ENCODE peak calls at places on chromosomes 3 and 15, in four cellular contexts. Q is stomach, P is tibial nerve, N is sigmoid colon. X is an unnamed sample.

GRCh38 chr3:133663569-133664313 is 2.0 kb upstream of the TOPBP1 start:
- DNase-seq in N (no peak), Q (no peak), P (no peak), X (no peak)

GRCh38 chr3:39638286-39638685 is 170.8 kb downstream of the MOBP start:
- DNase-seq in N (no peak), P (no peak), Q (no peak), X (no peak)

GRCh38 chr3:148955544-148956346 is 35.6 kb upstream of the GYG1 start:
- DNase-seq in N (peak; percentile 90), Q (peak; percentile 39), P (peak; percentile 32), X (peak; percentile 35)

GRCh38 chr15:65050270-65050669 is 5.1 kb downstream of the SLC51B start:
- DNase-seq in P (no peak), N (no peak), Q (no peak), X (no peak)

GRCh38 chr3:46711305-46711704 is 6.4 kb downstream of the PRSS50 start:
- DNase-seq in P (no peak), N (peak; percentile 50), Q (no peak), X (no peak)

GRCh38 chr3:53754325-53754724 is 91.9 kb downstream of the CHDH start:
- DNase-seq in N (no peak), P (no peak), Q (no peak), X (no peak)

GRCh38 chr15:98755138-98755537 is 106.8 kb downstream of the IGF1R start:
- DNase-seq in P (no peak), N (no peak), Q (no peak), X (no peak)

GRCh38 chr3:18424862-18425640 is at the start of gene SATB1:
- DNase-seq in P (peak; percentile 72), N (peak; percentile 92), Q (peak; percentile 77), X (peak; percentile 87)

GRCh38 chr3:151169700-151170224 is 33.3 kb downstream of the GPR171 start:
- DNase-seq in N (peak; percentile 76), P (no peak), Q (no peak), X (peak; percentile 32)

GRCh38 chr3:168040624-168041208 is 55.0 kb downstream of the GOLIM4 start:
- DNase-seq in P (no peak), Q (no peak), N (no peak), X (no peak)

GRCh38 chr15:90552162-90552928 is 22.6 kb downstream of the CRTC3 start:
- DNase-seq in P (no peak), Q (no peak), N (no peak), X (no peak)

GRCh38 chr3:64174328-64174727 is 50.9 kb downstream of the PRICKLE2 start:
- DNase-seq in P (no peak), Q (no peak), N (no peak), X (no peak)

GRCh38 chr3:51706788-51707731 is at the start of gene GRM2:
- DNase-seq in P (no peak), N (peak; percentile 69), Q (peak; percentile 80), X (peak; percentile 54)

GRCh38 chr3:118628704-118629341 is 405.8 kb downstream of the IGSF11 start:
- DNase-seq in N (peak; percentile 75), P (peak; percentile 19), Q (peak; percentile 58), X (peak; percentile 58)

GRCh38 chr3:152139651-152140050 is 129.1 kb upstream of the MBNL1 start:
- DNase-seq in Q (no peak), N (no peak), P (no peak), X (no peak)

GRCh38 chr3:107524214-107525100 is 1.7 kb downstream of the BBX start:
- DNase-seq in Q (peak; percentile 50), N (peak; percentile 77), P (peak; percentile 39), X (peak; percentile 51)

GRCh38 chr3:192445768-192446644 is 281.3 kb downstream of the FGF12 start:
- DNase-seq in N (no peak), Q (no peak), P (no peak), X (no peak)

GRCh38 chr3:107619549-107619948 is 96.8 kb downstream of the BBX start:
- DNase-seq in N (no peak), P (no peak), Q (no peak), X (no peak)

GRCh38 chr15:42153874-42154575 is 2.4 kb downstream of the PLA2G4F start:
- DNase-seq in N (no peak), Q (peak; percentile 13), P (no peak), X (no peak)

GRCh38 chr3:174986685-174987084 is 127.6 kb downstream of the NAALADL2 start:
- DNase-seq in N (no peak), Q (no peak), P (no peak), X (no peak)

GRCh38 chr3:111738790-111739189 is 120.3 kb upstream of the PHLDB2 start:
- DNase-seq in Q (no peak), P (no peak), N (no peak), X (no peak)

GRCh38 chr3:27939940-27940339 is 217.8 kb upstream of the EOMES start:
- DNase-seq in N (no peak), P (no peak), Q (no peak), X (no peak)

GRCh38 chr3:24573576-24573975 is 78.9 kb upstream of the THRB start:
- DNase-seq in Q (no peak), P (no peak), N (no peak), X (no peak)

GRCh38 chr3:172449468-172450149 is 1.4 kb upstream of the GHSR start:
- DNase-seq in Q (no peak), N (no peak), P (no peak), X (no peak)

GRCh38 chr3:58994746-58995330 is 55.0 kb downstream of the CFAP20DC start:
- DNase-seq in Q (no peak), N (no peak), P (no peak), X (peak; percentile 18)

GRCh38 chr15:78338756-78339155 is 1.4 kb upstream of the CRABP1 start:
- DNase-seq in P (no peak), Q (no peak), N (no peak), X (no peak)

GRCh38 chr15:78335985-78336384 is 4.2 kb upstream of the CRABP1 start:
- DNase-seq in P (no peak), N (no peak), Q (no peak), X (no peak)

GRCh38 chr15:78340243-78341056 is at the start of gene CRABP1:
- DNase-seq in Q (no peak), P (no peak), N (no peak), X (no peak)

GRCh38 chr15:78341057-78341763 is 1.1 kb downstream of the CRABP1 start:
- DNase-seq in Q (no peak), N (no peak), P (no peak), X (no peak)

GRCh38 chr15:78339559-78339958 is 594 bp upstream of the CRABP1 start:
- DNase-seq in Q (no peak), N (no peak), P (no peak), X (no peak)
- H3K27me3 ChIP-seq in Q (peaks cover 93% of the 10 kb centered on the region), N (peaks cover 56% of the 10 kb centered on the region), P (no peaks in the 10 kb centered on the region), X (peaks cover 70% of the 10 kb centered on the region)

DNA sequence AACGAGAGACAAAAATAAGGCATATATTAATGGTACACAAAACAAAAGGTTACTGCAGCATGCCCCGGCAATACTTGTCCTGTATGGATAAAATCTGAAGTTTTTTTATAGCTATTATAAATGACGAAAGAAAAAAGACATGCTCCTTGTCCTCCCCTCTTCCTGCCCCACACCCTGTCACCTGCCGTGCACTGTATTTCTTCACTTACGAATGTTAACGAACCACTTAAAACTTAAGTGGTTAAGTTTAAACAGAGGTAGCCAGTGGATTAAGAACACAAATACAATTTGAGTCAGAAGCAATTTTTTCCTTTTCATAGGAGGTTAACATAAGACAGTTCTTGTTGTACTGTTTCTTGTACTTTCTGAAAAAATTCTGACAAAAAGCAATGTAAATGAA is 799.1 kb upstream of the NECTIN3 start:
- DNase-seq in P (no peak), N (no peak), Q (no peak), X (no peak)
- TF ChIP-seq EP300 in P (no peak), N (no peak), Q (no peak), X (no peak)

GRCh38 chr3:196970547-196971093 is 2.0 kb upstream of the PIGZ start:
- DNase-seq in N (no peak), Q (no peak), P (no peak), X (no peak)

GRCh38 chr3:196968233-196969000 is at the start of gene PIGZ:
- DNase-seq in Q (peak; percentile 54), P (no peak), N (no peak), X (peak; percentile 64)

GRCh38 chr3:196971094-196971698 is 2.6 kb upstream of the PIGZ start:
- DNase-seq in Q (no peak), N (no peak), P (no peak), X (no peak)

GRCh38 chr3:196969001-196969659 is 497 bp upstream of the PIGZ start:
- DNase-seq in N (no peak), P (no peak), Q (no peak), X (peak; percentile 43)

GRCh38 chr3:196969660-196970546 is 1.3 kb upstream of the PIGZ start:
- DNase-seq in Q (peak; percentile 69), N (no peak), P (no peak), X (peak; percentile 70)
- TF ChIP-seq POLR2A in Q (no peak), N (no peak), P (peak; percentile 29), X (no peak)

GRCh38 chr15:77550275-77551251 is 82.1 kb downstream of the LINGO1 start:
- DNase-seq in Q (no peak), P (no peak), N (no peak), X (no peak)

GRCh38 chr15:77546870-77547269 is 85.8 kb downstream of the LINGO1 start:
- DNase-seq in N (no peak), P (no peak), Q (no peak), X (no peak)

GRCh38 chr15:77547801-77548607 is 84.7 kb downstream of the LINGO1 start:
- DNase-seq in P (no peak), N (no peak), Q (no peak), X (no peak)

GRCh38 chr15:77549552-77550274 is 83.0 kb downstream of the LINGO1 start:
- DNase-seq in N (no peak), P (no peak), Q (no peak), X (no peak)

DNA sequence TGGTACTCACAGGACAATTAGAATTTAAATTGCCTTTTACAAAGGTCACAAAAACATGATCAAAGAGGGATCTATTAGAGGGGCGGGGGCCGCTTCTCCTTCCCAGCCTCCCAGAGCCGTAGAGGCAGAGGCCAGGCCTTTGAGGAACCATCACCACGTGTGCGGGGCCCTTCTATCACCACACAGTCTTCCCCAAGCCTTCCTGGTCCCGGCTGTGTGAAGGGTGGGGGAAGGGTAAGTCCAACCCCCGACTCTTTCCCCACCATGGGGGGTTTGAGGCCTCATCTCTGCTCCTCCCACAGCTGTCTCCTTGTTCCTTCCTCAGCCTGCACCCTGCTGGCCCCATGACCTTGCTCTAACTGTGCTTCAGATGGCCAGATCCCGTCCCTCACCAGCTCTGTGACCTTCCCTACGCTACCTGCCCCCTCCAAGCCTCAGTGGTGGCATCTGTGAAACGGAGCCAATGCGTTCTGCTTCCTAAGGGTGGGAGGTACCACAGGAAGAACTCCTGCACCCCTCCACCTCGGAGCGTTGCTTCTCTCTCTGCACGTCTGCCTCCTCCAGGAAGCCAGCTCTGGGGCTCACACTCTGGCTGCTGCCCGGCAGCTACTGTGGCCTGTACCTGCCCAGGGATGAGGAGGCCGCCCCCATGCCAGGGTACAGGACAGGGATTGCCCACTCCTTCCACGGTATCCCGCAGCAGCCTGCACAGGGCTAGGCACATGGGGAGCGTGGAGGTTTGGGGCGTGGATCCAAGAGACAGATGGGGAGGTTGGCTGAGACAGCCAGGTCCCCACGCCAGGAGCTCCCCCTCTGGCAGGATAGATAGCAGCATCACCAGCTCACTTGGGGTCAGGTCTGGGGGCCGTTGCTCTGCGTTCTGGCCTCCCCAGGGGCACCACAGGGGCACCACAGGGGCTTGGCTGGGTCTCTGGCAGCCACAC is 83.8 kb downstream of the LINGO1 start:
- DNase-seq in N (no peak), Q (no peak), P (no peak), X (no peak)
- H3K27me3 ChIP-seq in N (no peaks in the 10 kb centered on the region), Q (no peaks in the 10 kb centered on the region), P (no peaks in the 10 kb centered on the region), X (no peaks in the 10 kb centered on the region)